ENCODE peak calls at places on chromosome 21, in nine cellular contexts. B is MCF 10A, J is T-helper 9 cell, H is left cardiac atrium, N is NCI-H2029, C is KG1, S is kidney tubule cell, M is hepatocyte, O is NCI-H1092. Y is an unnamed sample.

GRCh38 chr21:46650476-46651098 is 15.1 kb downstream of the PRMT2 start:
- DNase-seq in S (no peak), M (no peak), O (no peak), J (no peak), B (no peak), N (no peak), H (peak; percentile 30), C (no peak), Y (no peak)

GRCh38 chr21:37079211-37079824 is 6.3 kb downstream of the TTC3 start:
- DNase-seq in O (no peak), M (no peak), S (no peak), J (no peak), B (peak; percentile 42), C (no peak), N (no peak), H (no peak), Y (peak; percentile 77)

GRCh38 chr21:46071082-46071481 is 26.8 kb upstream of the COL6A2 start:
- DNase-seq in O (no peak), S (no peak), H (no peak), B (no peak), J (no peak), M (no peak), N (no peak), C (no peak), Y (no peak)

GRCh38 chr21:45404726-45405270 is at the start of gene COL18A1:
- DNase-seq in N (no peak), S (peak; percentile 69), J (peak; percentile 19), B (peak; percentile 25), C (no peak), H (peak; percentile 85), O (no peak), M (peak; percentile 88), Y (no peak)

GRCh38 chr21:27519357-27519756 is 552.5 kb upstream of the ADAMTS5 start:
- DNase-seq in B (no peak), H (no peak), C (no peak), N (no peak), M (no peak), O (no peak), J (no peak), S (peak; percentile 40), Y (no peak)

GRCh38 chr21:44742418-44743153 is 31.2 kb upstream of the TSPEAR start:
- DNase-seq in B (peak; percentile 43), O (peak; percentile 50), C (no peak), M (no peak), N (peak; percentile 18), H (no peak), S (peak; percentile 4), J (no peak), Y (peak; percentile 63)

GRCh38 chr21:43803558-43804300 is 14.4 kb downstream of the RRP1 start:
- DNase-seq in J (no peak), O (no peak), M (no peak), B (no peak), S (no peak), C (no peak), H (no peak), N (no peak), Y (peak; percentile 40)

GRCh38 chr21:31132574-31133242 is 94.4 kb upstream of the KRTAP19-8 start:
- DNase-seq in S (no peak), M (no peak), B (no peak), J (peak; percentile 41), H (no peak), O (no peak), C (peak; percentile 71), N (no peak), Y (no peak)

GRCh38 chr21:15839601-15840000 is 109.8 kb downstream of the USP25 start:
- DNase-seq in H (no peak), M (no peak), C (no peak), S (no peak), B (no peak), O (no peak), J (no peak), N (no peak), Y (no peak)

GRCh38 chr21:43611598-43612369 is 47.5 kb downstream of the HSF2BP start:
- DNase-seq in H (peak; percentile 75), M (peak; percentile 84), C (peak; percentile 19), J (no peak), O (peak; percentile 46), N (peak; percentile 34), S (peak; percentile 71), B (peak; percentile 79), Y (peak; percentile 76)

GRCh38 chr21:28615276-28615675 is 377.4 kb downstream of the LTN1 start:
- DNase-seq in M (no peak), N (no peak), B (no peak), H (no peak), C (no peak), S (peak; percentile 16), O (no peak), J (no peak), Y (no peak)

GRCh38 chr21:35840197-35840799 is 220.0 kb downstream of the SETD4 start:
- DNase-seq in S (peak; percentile 75), B (peak; percentile 72), N (peak; percentile 70), J (peak; percentile 32), M (peak; percentile 85), H (peak; percentile 71), O (peak; percentile 72), C (peak; percentile 39), Y (peak; percentile 85)

GRCh38 chr21:42590431-42591131 is 62.8 kb upstream of the PDE9A start:
- DNase-seq in O (no peak), J (no peak), N (no peak), M (no peak), S (no peak), B (no peak), H (no peak), C (no peak), Y (no peak)

GRCh38 chr21:43884012-43884860 is 19.2 kb downstream of the AGPAT3 start:
- DNase-seq in S (peak; percentile 90), M (peak; percentile 91), B (peak; percentile 75), J (no peak), H (peak; percentile 42), N (peak; percentile 53), O (no peak), C (peak; percentile 11), Y (no peak)

GRCh38 chr21:42524341-42525227 is 10.9 kb downstream of the SLC37A1 start:
- DNase-seq in H (peak; percentile 67), B (no peak), S (peak; percentile 58), M (peak; percentile 82), J (no peak), O (peak; percentile 86), N (peak; percentile 91), C (no peak), Y (peak; percentile 93)

GRCh38 chr21:42156690-42157605 is 62.0 kb upstream of the ABCG1 start:
- DNase-seq in N (peak; percentile 38), B (peak; percentile 54), J (no peak), M (no peak), O (peak; percentile 42), C (no peak), H (no peak), S (no peak), Y (no peak)

GRCh38 chr21:35034203-35034926 is 14.7 kb downstream of the RUNX1 start:
- DNase-seq in B (no peak), C (no peak), N (no peak), M (no peak), H (no peak), O (no peak), J (no peak), S (no peak), Y (no peak)

GRCh38 chr21:37073417-37074194 is 552 bp downstream of the TTC3 start:
- DNase-seq in N (peak; percentile 40), C (no peak), H (peak; percentile 67), J (peak; percentile 57), B (peak; percentile 38), S (peak; percentile 45), M (peak; percentile 74), O (no peak), Y (peak; percentile 76)

GRCh38 chr21:45049725-45050359 is 24.5 kb upstream of the ADARB1 start:
- DNase-seq in H (no peak), C (no peak), O (no peak), M (no peak), J (no peak), N (no peak), S (peak; percentile 1), B (no peak), Y (no peak)

GRCh38 chr21:34695434-34695833 is 26.6 kb downstream of the CLIC6 start:
- DNase-seq in J (no peak), O (no peak), B (no peak), H (no peak), C (no peak), S (peak; percentile 50), N (no peak), M (no peak), Y (no peak)

GRCh38 chr21:41839387-41840000 is 39.6 kb downstream of the PRDM15 start:
- DNase-seq in J (no peak), N (no peak), S (no peak), O (no peak), M (no peak), B (no peak), H (no peak), C (no peak), Y (no peak)

GRCh38 chr21:34335316-34335715 is 28.5 kb upstream of the KCNE2 start:
- DNase-seq in O (no peak), C (no peak), B (no peak), H (no peak), J (no peak), S (peak; percentile 16), N (no peak), M (no peak), Y (no peak)

GRCh38 chr21:32951041-32951440 is 74.7 kb upstream of the OLIG2 start:
- DNase-seq in C (no peak), S (no peak), B (no peak), N (no peak), H (no peak), M (no peak), J (no peak), O (no peak), Y (no peak)

GRCh38 chr21:17613242-17613676 is 558 bp upstream of the BTG3 start:
- DNase-seq in S (peak; percentile 8), N (peak; percentile 14), M (peak; percentile 42), O (peak; percentile 34), C (no peak), J (peak; percentile 6), B (no peak), H (peak; percentile 53), Y (no peak)

GRCh38 chr21:44421901-44422840 is 33.1 kb upstream of the LRRC3 start:
- DNase-seq in B (no peak), N (no peak), S (no peak), M (no peak), H (no peak), C (no peak), J (no peak), O (no peak), Y (no peak)

GRCh38 chr21:35575280-35575915 is 484.9 kb downstream of the SETD4 start:
- DNase-seq in B (no peak), H (no peak), J (no peak), O (no peak), S (peak; percentile 49), C (no peak), M (no peak), N (no peak), Y (no peak)

GRCh38 chr21:43989401-43989800 is 22.7 kb upstream of the TRAPPC10 start:
- DNase-seq in N (no peak), B (no peak), H (no peak), O (no peak), C (no peak), M (no peak), S (no peak), J (no peak), Y (no peak)

GRCh38 chr21:36005879-36006400 is 54.4 kb downstream of the SETD4 start:
- DNase-seq in B (no peak), M (no peak), C (no peak), O (no peak), S (no peak), J (no peak), N (no peak), H (no peak), Y (no peak)

GRCh38 chr21:39451332-39452206 is at the start of gene SH3BGR:
- DNase-seq in N (peak; percentile 82), J (no peak), H (peak; percentile 76), S (peak; percentile 38), M (no peak), B (peak; percentile 3), C (no peak), O (no peak), Y (no peak)

GRCh38 chr21:14862794-14863720 is 201.7 kb downstream of the NRIP1 start:
- DNase-seq in H (no peak), J (no peak), S (peak; percentile 23), M (peak; percentile 52), B (peak; percentile 37), O (no peak), C (no peak), N (no peak), Y (peak; percentile 42)

GRCh38 chr21:42518216-42518615 is 4.6 kb downstream of the SLC37A1 start:
- DNase-seq in O (no peak), N (no peak), J (no peak), M (no peak), H (no peak), S (peak; percentile 87), B (peak; percentile 82), C (no peak), Y (no peak)

Y was measured in Karpas-422.